ENCODE peak calls at places on chromosomes 13 and 19, in eight cellular contexts. D is ovary, S is A549, Q is HCT116, L is IMR-90, K is H54, F is heart left ventricle, U is sigmoid colon. B is an unnamed sample.

GRCh38 chr19:6743714-6744380 is 4.4 kb downstream of the TRIP10 start:
- DNase-seq in Q (no peak), U (no peak), D (no peak), L (peak), F (no peak), S (no peak), K (no peak), B (no peak)

GRCh38 chr19:48329167-48329891 is 4.0 kb downstream of the EMP3 start:
- DNase-seq in K (peak), U (no peak), L (peak), S (no peak), D (no peak), Q (no peak), F (no peak), B (no peak)

GRCh38 chr13:40430234-40430633 is 236.2 kb downstream of the FOXO1 start:
- DNase-seq in S (no peak), D (no peak), F (no peak), L (no peak), Q (no peak), K (no peak), U (peak), B (no peak)

GRCh38 chr13:101211261-101211660 is 205.0 kb downstream of the NALCN start:
- DNase-seq in D (no peak), K (peak), Q (no peak), U (no peak), L (peak), F (no peak), S (peak), B (no peak)

GRCh38 chr19:31049431-31049830 is 299.8 kb downstream of the TSHZ3 start:
- DNase-seq in K (no peak), F (no peak), S (no peak), D (no peak), L (no peak), Q (no peak), U (no peak), B (no peak)

GRCh38 chr19:21482863-21483276 is 22.5 kb upstream of the ZNF429 start:
- DNase-seq in F (peak), S (peak), D (peak), Q (peak), U (peak), L (no peak), K (peak), B (peak)

GRCh38 chr19:35513975-35514809 is 743 bp upstream of the DMKN start:
- DNase-seq in U (no peak), D (no peak), F (no peak), S (no peak), L (no peak), K (no peak), Q (peak), B (no peak)

GRCh38 chr13:106038752-106039151 is 496.7 kb downstream of the EFNB2 start:
- DNase-seq in D (no peak), S (peak), L (peak), F (no peak), K (peak), Q (peak), U (no peak), B (no peak)

GRCh38 chr19:55113570-55114039 is 3.8 kb downstream of the PPP1R12C start:
- DNase-seq in F (peak), U (peak), Q (no peak), D (peak), K (peak), S (peak), L (peak), B (peak)

GRCh38 chr13:26950968-26951367 is 190.4 kb upstream of the GPR12 start:
- DNase-seq in Q (no peak), K (no peak), L (no peak), F (no peak), D (no peak), S (no peak), U (no peak), B (no peak)

GRCh38 chr19:7292950-7293794 is 1.0 kb downstream of the INSR start:
- DNase-seq in D (peak), S (no peak), L (no peak), Q (no peak), F (peak), K (no peak), U (peak), B (peak)

GRCh38 chr19:17797397-17798201 is 2.7 kb downstream of the B3GNT3 start:
- DNase-seq in U (no peak), L (no peak), Q (peak), K (peak), S (peak), F (no peak), D (no peak), B (no peak)

GRCh38 chr13:99617474-99618255 is 116.4 kb downstream of the TM9SF2 start:
- DNase-seq in L (peak), Q (peak), S (peak), D (peak), K (peak), U (no peak), F (peak), B (peak)

GRCh38 chr19:13762635-13763235 is 1.6 kb upstream of the MRI1 start:
- DNase-seq in Q (no peak), D (no peak), L (no peak), F (no peak), U (no peak), S (no peak), K (no peak), B (no peak)

GRCh38 chr13:81172603-81173002 is 831.7 kb upstream of the SPRY2 start:
- DNase-seq in D (no peak), S (no peak), F (no peak), Q (no peak), L (no peak), K (no peak), U (no peak), B (no peak)

GRCh38 chr13:113474179-113474578 is 16.3 kb downstream of the DCUN1D2 start:
- DNase-seq in K (no peak), Q (no peak), L (peak), U (no peak), S (no peak), D (no peak), F (peak), B (no peak)

GRCh38 chr13:98481511-98481951 is 95.4 kb downstream of the STK24 start:
- DNase-seq in S (no peak), F (no peak), L (peak), D (no peak), Q (no peak), U (peak), K (no peak), B (no peak)

GRCh38 chr19:44585371-44586141 is 27.8 kb upstream of the IGSF23 start:
- DNase-seq in Q (no peak), U (no peak), F (no peak), K (no peak), D (no peak), S (peak), L (peak), B (no peak)

GRCh38 chr19:42081584-42082258 is 5.8 kb downstream of the ZNF574 start:
- DNase-seq in D (no peak), U (no peak), L (peak), F (no peak), K (peak), S (peak), Q (no peak), B (peak)

GRCh38 chr19:6731822-6732221 is 5.6 kb downstream of the GPR108 start:
- DNase-seq in S (no peak), F (no peak), Q (no peak), L (no peak), D (no peak), K (no peak), U (peak), B (no peak)

GRCh38 chr13:107208889-107209288 is 641.0 kb upstream of the ARGLU1 start:
- DNase-seq in L (no peak), U (no peak), S (no peak), K (no peak), F (no peak), D (no peak), Q (no peak), B (no peak)

GRCh38 chr19:39509233-39509632 is 5.7 kb upstream of the SELENOV start:
- DNase-seq in L (no peak), U (no peak), Q (no peak), D (no peak), F (no peak), K (peak), S (no peak), B (no peak)

GRCh38 chr13:44142911-44143665 is 230.5 kb upstream of the SERP2 start:
- DNase-seq in Q (peak), F (no peak), S (peak), K (peak), L (peak), U (no peak), D (no peak), B (peak)

GRCh38 chr13:66714795-66715194 is 515.3 kb downstream of the PCDH9 start:
- DNase-seq in S (no peak), D (no peak), F (no peak), Q (no peak), U (no peak), K (no peak), L (no peak), B (no peak)

GRCh38 chr13:37409756-37410155 is 188.8 kb downstream of the POSTN start:
- DNase-seq in F (no peak), K (no peak), L (peak), Q (no peak), U (no peak), D (no peak), S (no peak), B (no peak)

GRCh38 chr13:113423225-113424170 is 29.8 kb downstream of the ADPRHL1 start:
- DNase-seq in Q (no peak), L (no peak), S (no peak), K (no peak), D (no peak), F (peak), U (no peak), B (no peak)

GRCh38 chr13:26011996-26012688 is 39.7 kb downstream of the SHISA2 start:
- DNase-seq in D (no peak), F (no peak), L (no peak), Q (no peak), U (no peak), K (no peak), S (no peak), B (no peak)

GRCh38 chr13:63184693-63185092 is 1769.0 kb upstream of the PCDH20 start:
- DNase-seq in D (no peak), U (no peak), Q (peak), F (no peak), K (peak), L (peak), S (peak), B (no peak)

GRCh38 chr19:1027953-1028902 is 1.8 kb downstream of the CNN2 start:
- DNase-seq in L (peak), K (peak), U (peak), D (peak), F (peak), S (peak), Q (peak), B (peak)
- TF ChIP-seq POLR2A in L (no peak), K (peak), U (no peak), D (no peak), F (no peak), S (peak), Q (no peak), B (no peak)

DNA sequence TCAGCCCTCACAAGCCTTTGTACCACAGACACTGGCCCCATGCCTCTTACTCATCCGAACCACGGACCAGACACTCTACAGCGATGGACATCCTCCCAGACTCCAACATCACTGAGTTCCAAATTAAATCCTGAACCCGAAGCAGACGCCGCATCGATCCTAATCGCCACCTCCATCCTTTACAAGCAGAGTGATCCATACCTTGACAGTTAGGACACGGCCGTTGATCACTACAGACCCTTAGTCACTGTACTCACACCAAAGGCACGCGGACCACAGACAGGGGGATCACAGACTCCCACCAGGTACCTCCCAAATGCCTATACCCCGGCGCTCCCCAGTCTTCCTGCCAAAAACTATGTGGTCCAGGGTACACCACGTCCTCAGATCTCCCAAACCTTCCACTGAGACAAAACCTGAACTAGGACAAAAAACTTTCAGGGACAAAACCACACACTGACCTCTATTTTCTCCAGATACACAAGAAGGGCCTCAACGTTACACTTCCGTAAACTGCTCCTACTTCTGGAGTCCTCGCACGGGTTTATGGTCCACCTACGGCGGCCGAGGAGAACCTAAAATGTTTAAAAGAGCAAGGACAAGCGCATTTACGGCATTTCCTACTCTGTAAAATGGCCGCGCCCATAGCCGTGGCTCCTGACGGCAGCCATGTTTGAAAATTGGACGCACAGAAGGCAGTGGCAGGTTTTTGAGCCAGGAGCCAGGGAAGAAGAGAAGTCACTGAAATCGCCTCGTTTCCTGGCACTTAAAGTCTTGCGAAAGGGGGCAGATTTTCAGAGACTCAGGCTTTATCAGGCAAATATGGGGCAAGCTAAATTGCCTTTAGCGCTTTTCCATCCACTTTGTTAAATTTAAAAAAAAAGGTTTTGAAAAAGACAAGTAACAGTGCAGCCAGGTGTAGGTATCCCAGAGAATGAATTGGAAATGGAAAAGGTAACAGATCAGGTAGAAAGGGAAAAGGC is at the start of gene ZNF350:
- DNase-seq in D (peak), S (peak), L (peak), K (peak), U (peak), Q (peak), F (peak), B (peak)
- TF ChIP-seq POLR2A in D (peak), S (no peak), L (peak), K (no peak), U (no peak), Q (no peak), F (no peak), B (peak)

DNA sequence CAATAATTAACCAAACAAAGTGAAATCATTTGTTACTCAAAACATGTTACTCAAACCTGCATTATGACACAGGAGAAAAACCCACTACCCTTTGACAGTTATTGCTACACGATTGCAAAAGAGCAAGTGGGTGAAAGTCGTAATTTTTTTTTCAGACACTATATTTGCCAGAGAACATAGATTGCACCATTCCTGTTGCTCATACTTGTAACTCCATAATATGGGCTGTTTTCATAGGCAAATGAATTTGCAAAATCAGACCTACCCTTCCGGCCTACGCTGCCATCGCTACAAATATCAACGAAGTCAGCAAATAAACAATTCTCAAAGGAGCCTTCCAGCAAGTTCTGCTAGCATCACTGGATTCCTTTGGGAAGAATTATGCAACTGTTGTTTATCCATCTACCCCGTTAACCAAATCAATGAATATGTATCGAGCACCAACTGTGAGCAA is 396.5 kb downstream of the IRS2 start:
- DNase-seq in F (no peak), L (peak), Q (no peak), U (no peak), K (no peak), D (no peak), S (no peak), B (no peak)
- TF ChIP-seq POLR2A in F (no peak), L (no peak), Q (no peak), U (no peak), K (no peak), D (no peak), S (no peak), B (no peak)

GRCh38 chr19:46746281-46746965 is at the start of gene STRN4:
- DNase-seq in U (no peak), D (peak), Q (no peak), K (peak), F (peak), S (no peak), L (no peak), B (peak)
- TF ChIP-seq POLR2A in U (no peak), D (no peak), Q (peak), K (peak), F (no peak), S (peak), L (peak), B (no peak)

GRCh38 chr19:1243768-1244692 is 2.5 kb downstream of the ATP5F1D start:
- DNase-seq in L (peak), Q (no peak), F (peak), D (peak), U (peak), S (peak), K (peak), B (peak)

GRCh38 chr19:1239796-1240737 is 1.5 kb upstream of the ATP5F1D start:
- DNase-seq in Q (peak), F (peak), K (peak), D (peak), S (peak), U (peak), L (peak), B (peak)

GRCh38 chr19:1239420-1239795 is 1.6 kb upstream of the CBARP start:
- DNase-seq in S (no peak), F (peak), U (no peak), D (peak), L (no peak), K (no peak), Q (no peak), B (no peak)

GRCh38 chr19:1240925-1241324 is 626 bp upstream of the ATP5F1D start:
- DNase-seq in K (no peak), L (no peak), U (peak), S (no peak), D (no peak), Q (no peak), F (no peak), B (no peak)

DNA sequence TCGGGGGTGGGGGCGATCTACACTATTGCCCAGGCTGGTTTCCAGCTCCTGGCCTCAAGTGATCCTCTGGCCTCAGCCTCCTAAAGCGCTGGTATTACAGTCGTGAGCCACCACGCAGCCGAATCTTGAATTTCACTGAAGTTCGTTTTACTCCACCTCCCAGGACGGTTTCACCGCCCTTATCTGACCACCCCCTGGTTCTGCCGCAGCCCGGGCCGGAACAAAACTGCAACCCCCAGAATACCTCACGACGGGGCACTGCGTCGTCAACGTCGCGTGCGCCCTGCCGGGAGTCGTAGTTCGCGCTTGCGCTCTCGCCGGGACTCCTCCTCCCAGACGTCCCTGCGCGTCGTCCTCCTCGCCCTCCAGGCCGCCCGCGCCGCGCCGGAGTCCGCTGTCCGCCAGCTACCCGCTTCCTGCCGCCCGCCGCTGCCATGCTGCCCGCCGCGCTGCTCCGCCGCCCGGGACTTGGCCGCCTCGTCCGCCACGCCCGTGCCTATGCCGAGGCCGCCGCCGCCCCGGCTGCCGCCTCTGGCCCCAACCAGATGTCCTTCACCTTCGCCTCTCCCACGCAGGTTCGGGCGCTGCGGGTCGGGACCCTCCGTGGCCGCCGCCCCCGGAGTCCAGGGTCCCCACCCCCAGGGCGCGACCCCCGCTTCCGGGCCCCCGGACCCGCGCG is at the start of gene ATP5F1D:
- DNase-seq in F (peak), U (peak), Q (no peak), D (peak), K (peak), L (peak), S (peak), B (peak)
- TF ChIP-seq POLR2A in F (no peak), U (no peak), Q (peak), D (peak), K (peak), L (peak), S (peak), B (peak)

GRCh38 chr19:3080281-3080680 is 13.9 kb upstream of the GNA11 start:
- DNase-seq in U (peak), L (peak), Q (no peak), D (no peak), K (no peak), F (no peak), S (no peak), B (no peak)

GRCh38 chr19:3083964-3084363 is 10.2 kb upstream of the GNA11 start:
- DNase-seq in L (no peak), Q (no peak), F (no peak), S (no peak), D (no peak), K (no peak), U (no peak), B (no peak)

GRCh38 chr19:3075605-3076431 is 13.5 kb upstream of the TLE5 start:
- DNase-seq in L (no peak), Q (no peak), K (no peak), F (no peak), U (no peak), D (peak), S (no peak), B (peak)

GRCh38 chr19:3082331-3082730 is 11.8 kb upstream of the GNA11 start:
- DNase-seq in K (no peak), F (no peak), U (no peak), Q (no peak), S (no peak), D (no peak), L (no peak), B (no peak)

GRCh38 chr19:3079578-3079977 is 14.6 kb upstream of the GNA11 start:
- DNase-seq in S (no peak), U (no peak), F (no peak), D (no peak), L (no peak), Q (no peak), K (no peak), B (no peak)
- TF ChIP-seq POLR2A in S (no peak), U (no peak), F (no peak), D (no peak), L (no peak), Q (no peak), K (no peak), B (no peak)

GRCh38 chr13:41742917-41743552 is 217.9 kb downstream of the VWA8 start:
- DNase-seq in S (no peak), Q (no peak), U (no peak), L (no peak), D (no peak), K (no peak), F (no peak), B (no peak)
- TF ChIP-seq POLR2A in S (no peak), Q (no peak), U (no peak), L (no peak), D (no peak), K (no peak), F (no peak), B (no peak)

GRCh38 chr19:28544451-28545261 is 668.3 kb downstream of the UQCRFS1 start:
- DNase-seq in Q (no peak), U (no peak), L (no peak), S (no peak), F (no peak), K (no peak), D (no peak), B (no peak)
- TF ChIP-seq POLR2A in Q (no peak), U (no peak), L (no peak), S (no peak), F (no peak), K (no peak), D (no peak), B (no peak)